ENCODE peak calls at places on chromosome 18, in eight cellular contexts. One of them, this sample, is unnamed.

GRCh38 chr18:6629635-6630140 is 99.8 kb upstream of the ARHGAP28 start:
- DNase-seq in omental fat pad: no peak
- DNase-seq in prostate gland: no peak
- DNase-seq in bronchial epithelial cell: peak; percentile 61
- DNase-seq in coronary artery: no peak
- DNase-seq in OCI-LY7: no peak
- DNase-seq in GM20000: no peak
- DNase-seq in ovary: no peak
- DNase-seq in this sample: no peak

GRCh38 chr18:36786686-36787085 is 42.1 kb downstream of the TPGS2 start:
- DNase-seq in omental fat pad: no peak
- DNase-seq in ovary: no peak
- DNase-seq in GM20000: no peak
- DNase-seq in coronary artery: no peak
- DNase-seq in prostate gland: peak; percentile 15
- DNase-seq in bronchial epithelial cell: peak; percentile 50
- DNase-seq in OCI-LY7: no peak
- DNase-seq in this sample: no peak

GRCh38 chr18:49212819-49213218 is 247.6 kb downstream of the DYM start:
- DNase-seq in omental fat pad: no peak
- DNase-seq in ovary: no peak
- DNase-seq in prostate gland: no peak
- DNase-seq in bronchial epithelial cell: no peak
- DNase-seq in coronary artery: no peak
- DNase-seq in GM20000: no peak
- DNase-seq in OCI-LY7: no peak
- DNase-seq in this sample: no peak

GRCh38 chr18:56522826-56523225 is 115.6 kb downstream of the TXNL1 start:
- DNase-seq in coronary artery: no peak
- DNase-seq in ovary: no peak
- DNase-seq in prostate gland: no peak
- DNase-seq in bronchial epithelial cell: no peak
- DNase-seq in omental fat pad: no peak
- DNase-seq in GM20000: no peak
- DNase-seq in OCI-LY7: no peak
- DNase-seq in this sample: no peak

GRCh38 chr18:60892855-60893254 is 440.4 kb upstream of the CDH20 start:
- DNase-seq in coronary artery: no peak
- DNase-seq in OCI-LY7: no peak
- DNase-seq in omental fat pad: no peak
- DNase-seq in prostate gland: no peak
- DNase-seq in GM20000: no peak
- DNase-seq in ovary: no peak
- DNase-seq in bronchial epithelial cell: peak; percentile 94
- DNase-seq in this sample: no peak

GRCh38 chr18:56298935-56299334 is 339.5 kb downstream of the TXNL1 start:
- DNase-seq in OCI-LY7: no peak
- DNase-seq in ovary: no peak
- DNase-seq in prostate gland: no peak
- DNase-seq in GM20000: no peak
- DNase-seq in omental fat pad: no peak
- DNase-seq in coronary artery: no peak
- DNase-seq in bronchial epithelial cell: peak; percentile 91
- DNase-seq in this sample: no peak

GRCh38 chr18:43893001-43893637 is 615.8 kb upstream of the SYT4 start:
- DNase-seq in OCI-LY7: no peak
- DNase-seq in prostate gland: no peak
- DNase-seq in GM20000: no peak
- DNase-seq in coronary artery: no peak
- DNase-seq in bronchial epithelial cell: peak; percentile 88
- DNase-seq in ovary: no peak
- DNase-seq in omental fat pad: no peak
- DNase-seq in this sample: no peak

GRCh38 chr18:3688682-3689081 is 238.7 kb downstream of the TGIF1 start:
- DNase-seq in bronchial epithelial cell: peak; percentile 55
- DNase-seq in OCI-LY7: no peak
- DNase-seq in coronary artery: no peak
- DNase-seq in GM20000: no peak
- DNase-seq in prostate gland: no peak
- DNase-seq in ovary: no peak
- DNase-seq in omental fat pad: no peak
- DNase-seq in this sample: no peak

GRCh38 chr18:73007195-73007934 is 139.6 kb upstream of the NETO1 start:
- DNase-seq in ovary: no peak
- DNase-seq in coronary artery: no peak
- DNase-seq in prostate gland: no peak
- DNase-seq in OCI-LY7: no peak
- DNase-seq in omental fat pad: no peak
- DNase-seq in bronchial epithelial cell: peak; percentile 77
- DNase-seq in GM20000: peak; percentile 7
- DNase-seq in this sample: no peak

GRCh38 chr18:79664525-79665125 is 15.0 kb upstream of the CTDP1 start:
- DNase-seq in prostate gland: no peak
- DNase-seq in omental fat pad: no peak
- DNase-seq in coronary artery: no peak
- DNase-seq in GM20000: no peak
- DNase-seq in OCI-LY7: no peak
- DNase-seq in bronchial epithelial cell: peak; percentile 96
- DNase-seq in ovary: no peak
- DNase-seq in this sample: no peak

GRCh38 chr18:59835656-59836379 is 64.0 kb upstream of the PMAIP1 start:
- DNase-seq in prostate gland: no peak
- DNase-seq in bronchial epithelial cell: no peak
- DNase-seq in GM20000: no peak
- DNase-seq in omental fat pad: no peak
- DNase-seq in ovary: no peak
- DNase-seq in coronary artery: no peak
- DNase-seq in OCI-LY7: no peak
- DNase-seq in this sample: no peak

GRCh38 chr18:46042571-46043123 is 29.4 kb downstream of the PSTPIP2 start:
- DNase-seq in coronary artery: no peak
- DNase-seq in bronchial epithelial cell: peak; percentile 43
- DNase-seq in ovary: no peak
- DNase-seq in OCI-LY7: no peak
- DNase-seq in GM20000: no peak
- DNase-seq in omental fat pad: no peak
- DNase-seq in prostate gland: no peak
- DNase-seq in this sample: no peak

GRCh38 chr18:46656326-46657114 is 500 bp downstream of the LOXHD1 start:
- DNase-seq in coronary artery: no peak
- DNase-seq in omental fat pad: no peak
- DNase-seq in OCI-LY7: no peak
- DNase-seq in GM20000: no peak
- DNase-seq in ovary: no peak
- DNase-seq in prostate gland: no peak
- DNase-seq in bronchial epithelial cell: no peak
- DNase-seq in this sample: no peak

GRCh38 chr18:12968619-12969018 is 20.8 kb downstream of the SEH1L start:
- DNase-seq in bronchial epithelial cell: no peak
- DNase-seq in coronary artery: no peak
- DNase-seq in OCI-LY7: no peak
- DNase-seq in GM20000: no peak
- DNase-seq in ovary: no peak
- DNase-seq in omental fat pad: no peak
- DNase-seq in prostate gland: no peak
- DNase-seq in this sample: no peak

GRCh38 chr18:62998443-62998842 is 283.1 kb downstream of the PHLPP1 start:
- DNase-seq in omental fat pad: no peak
- DNase-seq in ovary: no peak
- DNase-seq in prostate gland: no peak
- DNase-seq in OCI-LY7: no peak
- DNase-seq in bronchial epithelial cell: no peak
- DNase-seq in GM20000: no peak
- DNase-seq in coronary artery: no peak
- DNase-seq in this sample: no peak

GRCh38 chr18:61551586-61551985 is 218.4 kb downstream of the CDH20 start:
- DNase-seq in prostate gland: peak; percentile 77
- DNase-seq in coronary artery: no peak
- DNase-seq in bronchial epithelial cell: peak; percentile 83
- DNase-seq in GM20000: peak; percentile 76
- DNase-seq in omental fat pad: no peak
- DNase-seq in ovary: no peak
- DNase-seq in OCI-LY7: peak; percentile 20
- DNase-seq in this sample: peak; percentile 75

GRCh38 chr18:43620936-43621335 is 343.6 kb upstream of the SYT4 start:
- DNase-seq in OCI-LY7: peak; percentile 12
- DNase-seq in coronary artery: no peak
- DNase-seq in GM20000: peak; percentile 22
- DNase-seq in ovary: no peak
- DNase-seq in prostate gland: no peak
- DNase-seq in bronchial epithelial cell: peak; percentile 35
- DNase-seq in omental fat pad: no peak
- DNase-seq in this sample: peak; percentile 30

GRCh38 chr18:56139792-56140254 is 498.6 kb downstream of the TXNL1 start:
- DNase-seq in coronary artery: no peak
- DNase-seq in OCI-LY7: no peak
- DNase-seq in GM20000: no peak
- DNase-seq in ovary: peak; percentile 54
- DNase-seq in prostate gland: no peak
- DNase-seq in omental fat pad: no peak
- DNase-seq in bronchial epithelial cell: no peak
- DNase-seq in this sample: no peak

GRCh38 chr18:28112056-28112470 is 64.9 kb downstream of the CDH2 start:
- DNase-seq in OCI-LY7: no peak
- DNase-seq in omental fat pad: no peak
- DNase-seq in ovary: no peak
- DNase-seq in coronary artery: no peak
- DNase-seq in prostate gland: no peak
- DNase-seq in bronchial epithelial cell: peak; percentile 79
- DNase-seq in GM20000: no peak
- DNase-seq in this sample: no peak

GRCh38 chr18:24917767-24918166 is 434.2 kb downstream of the ZNF521 start:
- DNase-seq in coronary artery: no peak
- DNase-seq in OCI-LY7: no peak
- DNase-seq in GM20000: no peak
- DNase-seq in bronchial epithelial cell: no peak
- DNase-seq in prostate gland: no peak
- DNase-seq in ovary: peak; percentile 26
- DNase-seq in omental fat pad: no peak
- DNase-seq in this sample: no peak

GRCh38 chr18:48157956-48158355 is 227.5 kb upstream of the SMAD2 start:
- DNase-seq in bronchial epithelial cell: no peak
- DNase-seq in ovary: no peak
- DNase-seq in GM20000: no peak
- DNase-seq in OCI-LY7: no peak
- DNase-seq in coronary artery: no peak
- DNase-seq in prostate gland: peak; percentile 43
- DNase-seq in omental fat pad: no peak
- DNase-seq in this sample: no peak
- TF ChIP-seq CTCF in bronchial epithelial cell: no peak
- TF ChIP-seq CTCF in ovary: no peak
- TF ChIP-seq CTCF in GM20000: no peak
- TF ChIP-seq CTCF in OCI-LY7: no peak
- TF ChIP-seq CTCF in coronary artery: no peak
- TF ChIP-seq CTCF in prostate gland: no peak
- TF ChIP-seq CTCF in omental fat pad: no peak
- TF ChIP-seq CTCF in this sample: no peak

GRCh38 chr18:52280702-52281101 is 59.3 kb upstream of the DCC start:
- DNase-seq in bronchial epithelial cell: no peak
- DNase-seq in ovary: no peak
- DNase-seq in prostate gland: no peak
- DNase-seq in OCI-LY7: no peak
- DNase-seq in coronary artery: no peak
- DNase-seq in omental fat pad: no peak
- DNase-seq in GM20000: no peak
- DNase-seq in this sample: no peak

GRCh38 chr18:52278191-52278590 is 61.8 kb upstream of the DCC start:
- DNase-seq in bronchial epithelial cell: no peak
- DNase-seq in GM20000: no peak
- DNase-seq in coronary artery: no peak
- DNase-seq in ovary: no peak
- DNase-seq in OCI-LY7: no peak
- DNase-seq in prostate gland: no peak
- DNase-seq in omental fat pad: no peak
- DNase-seq in this sample: no peak

GRCh38 chr18:52275817-52276216 is 64.2 kb upstream of the DCC start:
- DNase-seq in ovary: no peak
- DNase-seq in GM20000: no peak
- DNase-seq in omental fat pad: no peak
- DNase-seq in prostate gland: no peak
- DNase-seq in OCI-LY7: no peak
- DNase-seq in bronchial epithelial cell: no peak
- DNase-seq in coronary artery: no peak
- DNase-seq in this sample: no peak

DNA sequence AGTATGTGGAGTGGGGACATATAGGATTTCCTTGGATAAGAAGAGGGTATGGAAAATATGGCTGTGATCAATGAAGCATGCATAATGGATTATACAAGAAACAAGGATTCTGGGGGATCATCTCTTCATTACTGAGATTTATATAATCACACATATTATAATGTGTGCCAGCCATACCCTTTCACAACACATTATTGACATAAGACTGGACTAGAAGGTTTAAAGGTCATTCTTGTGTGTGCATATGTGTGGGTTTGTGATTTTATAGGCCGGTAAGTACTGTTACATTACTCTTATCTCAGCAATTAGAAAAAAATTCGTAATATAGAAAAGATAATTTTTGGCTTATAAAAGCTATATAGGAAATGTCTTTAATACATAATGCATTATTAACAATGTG is 62.2 kb upstream of the DCC start:
- DNase-seq in GM20000: no peak
- DNase-seq in ovary: no peak
- DNase-seq in OCI-LY7: no peak
- DNase-seq in omental fat pad: no peak
- DNase-seq in prostate gland: no peak
- DNase-seq in coronary artery: no peak
- DNase-seq in bronchial epithelial cell: no peak
- DNase-seq in this sample: no peak
- TF ChIP-seq CTCF in GM20000: no peak
- TF ChIP-seq CTCF in ovary: no peak
- TF ChIP-seq CTCF in OCI-LY7: no peak
- TF ChIP-seq CTCF in omental fat pad: no peak
- TF ChIP-seq CTCF in prostate gland: no peak
- TF ChIP-seq CTCF in coronary artery: no peak
- TF ChIP-seq CTCF in bronchial epithelial cell: no peak
- TF ChIP-seq CTCF in this sample: no peak

DNA sequence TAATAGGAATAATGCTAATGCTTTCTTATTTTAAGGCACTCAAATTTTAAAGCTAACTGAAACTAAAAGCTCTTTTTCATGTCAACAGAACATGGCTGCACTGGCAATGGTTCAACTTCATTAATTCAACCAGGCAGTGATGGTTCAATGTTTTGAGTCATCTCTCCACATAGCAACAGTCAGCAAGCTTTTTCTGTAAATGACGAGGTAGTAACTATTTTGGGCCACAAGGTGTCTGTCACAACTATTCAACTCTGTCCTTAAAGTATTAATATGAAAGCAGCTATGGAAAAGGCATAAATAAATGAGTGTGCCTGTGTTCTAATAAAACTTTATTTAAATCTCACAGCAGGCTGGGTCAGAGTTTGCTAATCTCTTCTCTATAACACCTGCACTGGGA is 1425.6 kb upstream of the PIK3C3 start:
- DNase-seq in coronary artery: no peak
- DNase-seq in omental fat pad: no peak
- DNase-seq in bronchial epithelial cell: peak; percentile 55
- DNase-seq in ovary: no peak
- DNase-seq in GM20000: no peak
- DNase-seq in prostate gland: no peak
- DNase-seq in OCI-LY7: no peak
- DNase-seq in this sample: no peak
- TF ChIP-seq CTCF in coronary artery: no peak
- TF ChIP-seq CTCF in omental fat pad: no peak
- TF ChIP-seq CTCF in bronchial epithelial cell: peak; percentile 35
- TF ChIP-seq CTCF in ovary: no peak
- TF ChIP-seq CTCF in GM20000: no peak
- TF ChIP-seq CTCF in prostate gland: no peak
- TF ChIP-seq CTCF in OCI-LY7: no peak
- TF ChIP-seq CTCF in this sample: no peak

GRCh38 chr18:32919799-32920198 is 147.0 kb upstream of the KLHL14 start:
- DNase-seq in prostate gland: no peak
- DNase-seq in omental fat pad: no peak
- DNase-seq in bronchial epithelial cell: peak; percentile 49
- DNase-seq in GM20000: peak; percentile 52
- DNase-seq in OCI-LY7: peak; percentile 82
- DNase-seq in ovary: no peak
- DNase-seq in coronary artery: no peak
- DNase-seq in this sample: peak; percentile 56
- TF ChIP-seq CTCF in prostate gland: no peak
- TF ChIP-seq CTCF in omental fat pad: no peak
- TF ChIP-seq CTCF in bronchial epithelial cell: peak; percentile 43
- TF ChIP-seq CTCF in GM20000: peak; percentile 31
- TF ChIP-seq CTCF in OCI-LY7: peak; percentile 81
- TF ChIP-seq CTCF in ovary: no peak
- TF ChIP-seq CTCF in coronary artery: no peak
- TF ChIP-seq CTCF in this sample: peak; percentile 72

This sample was measured in GM13977.